ENCODE peak calls at places on chromosomes 16 and 17, in five cellular contexts. One of them, this sample, is unnamed.

GRCh38 chr17:31433811-31434210 is 42.3 kb downstream of the RAB11FIP4 start:
- DNase-seq in activated CD8-positive, alpha-beta memory T cell treated with anti-CD3 and anti-CD28 coated beads for 24 hours: no peak
- DNase-seq in thoracic aorta: no peak
- DNase-seq in activated CD4-positive, alpha-beta T cell treated with anti-CD3 and anti-CD28 coated beads, Interleukin-2, amount 10 ng/mL, durations not matched to agents 7 days and 5 days: no peak
- DNase-seq in NCI-H2081: no peak
- DNase-seq in this sample: no peak

GRCh38 chr16:31298958-31299357 is 39.2 kb downstream of the ITGAM start:
- DNase-seq in activated CD8-positive, alpha-beta memory T cell treated with anti-CD3 and anti-CD28 coated beads for 24 hours: no peak
- DNase-seq in thoracic aorta: no peak
- DNase-seq in activated CD4-positive, alpha-beta T cell treated with anti-CD3 and anti-CD28 coated beads, Interleukin-2, amount 10 ng/mL, durations not matched to agents 7 days and 5 days: no peak
- DNase-seq in NCI-H2081: no peak
- DNase-seq in this sample: no peak

GRCh38 chr17:64507418-64507766 is 615 bp downstream of the CEP95 start:
- DNase-seq in activated CD8-positive, alpha-beta memory T cell treated with anti-CD3 and anti-CD28 coated beads for 24 hours: peak; percentile 61
- DNase-seq in thoracic aorta: no peak
- DNase-seq in activated CD4-positive, alpha-beta T cell treated with anti-CD3 and anti-CD28 coated beads, Interleukin-2, amount 10 ng/mL, durations not matched to agents 7 days and 5 days: peak; percentile 64
- DNase-seq in NCI-H2081: peak; percentile 87
- DNase-seq in this sample: peak; percentile 65

GRCh38 chr16:53950677-53951076 is 246.7 kb downstream of the FTO start:
- DNase-seq in activated CD8-positive, alpha-beta memory T cell treated with anti-CD3 and anti-CD28 coated beads for 24 hours: no peak
- DNase-seq in thoracic aorta: no peak
- DNase-seq in activated CD4-positive, alpha-beta T cell treated with anti-CD3 and anti-CD28 coated beads, Interleukin-2, amount 10 ng/mL, durations not matched to agents 7 days and 5 days: no peak
- DNase-seq in NCI-H2081: peak; percentile 47
- DNase-seq in this sample: no peak

GRCh38 chr17:8125196-8125946 is 1.5 kb upstream of the HES7 start:
- DNase-seq in activated CD8-positive, alpha-beta memory T cell treated with anti-CD3 and anti-CD28 coated beads for 24 hours: peak; percentile 100
- DNase-seq in thoracic aorta: peak; percentile 50
- DNase-seq in activated CD4-positive, alpha-beta T cell treated with anti-CD3 and anti-CD28 coated beads, Interleukin-2, amount 10 ng/mL, durations not matched to agents 7 days and 5 days: peak; percentile 81
- DNase-seq in NCI-H2081: peak; percentile 56
- DNase-seq in this sample: peak; percentile 39

GRCh38 chr17:81941484-81942166 is 4.5 kb upstream of the PYCR1 start:
- DNase-seq in activated CD8-positive, alpha-beta memory T cell treated with anti-CD3 and anti-CD28 coated beads for 24 hours: peak; percentile 52
- DNase-seq in thoracic aorta: no peak
- DNase-seq in activated CD4-positive, alpha-beta T cell treated with anti-CD3 and anti-CD28 coated beads, Interleukin-2, amount 10 ng/mL, durations not matched to agents 7 days and 5 days: no peak
- DNase-seq in NCI-H2081: no peak
- DNase-seq in this sample: no peak

GRCh38 chr17:82548681-82549303 is 29.3 kb downstream of the FOXK2 start:
- DNase-seq in activated CD8-positive, alpha-beta memory T cell treated with anti-CD3 and anti-CD28 coated beads for 24 hours: no peak
- DNase-seq in thoracic aorta: no peak
- DNase-seq in activated CD4-positive, alpha-beta T cell treated with anti-CD3 and anti-CD28 coated beads, Interleukin-2, amount 10 ng/mL, durations not matched to agents 7 days and 5 days: no peak
- DNase-seq in NCI-H2081: no peak
- DNase-seq in this sample: no peak

GRCh38 chr17:77771145-77771544 is 187.4 kb upstream of the TNRC6C start:
- DNase-seq in activated CD8-positive, alpha-beta memory T cell treated with anti-CD3 and anti-CD28 coated beads for 24 hours: no peak
- DNase-seq in thoracic aorta: no peak
- DNase-seq in activated CD4-positive, alpha-beta T cell treated with anti-CD3 and anti-CD28 coated beads, Interleukin-2, amount 10 ng/mL, durations not matched to agents 7 days and 5 days: no peak
- DNase-seq in NCI-H2081: no peak
- DNase-seq in this sample: no peak

GRCh38 chr17:78351449-78352006 is 8.3 kb downstream of the SOCS3 start:
- DNase-seq in activated CD8-positive, alpha-beta memory T cell treated with anti-CD3 and anti-CD28 coated beads for 24 hours: no peak
- DNase-seq in thoracic aorta: peak; percentile 67
- DNase-seq in activated CD4-positive, alpha-beta T cell treated with anti-CD3 and anti-CD28 coated beads, Interleukin-2, amount 10 ng/mL, durations not matched to agents 7 days and 5 days: no peak
- DNase-seq in NCI-H2081: peak; percentile 19
- DNase-seq in this sample: no peak

GRCh38 chr17:57989011-57989345 is 924 bp upstream of the VEZF1 start:
- DNase-seq in activated CD8-positive, alpha-beta memory T cell treated with anti-CD3 and anti-CD28 coated beads for 24 hours: no peak
- DNase-seq in thoracic aorta: no peak
- DNase-seq in activated CD4-positive, alpha-beta T cell treated with anti-CD3 and anti-CD28 coated beads, Interleukin-2, amount 10 ng/mL, durations not matched to agents 7 days and 5 days: no peak
- DNase-seq in NCI-H2081: no peak
- DNase-seq in this sample: no peak

GRCh38 chr17:76240461-76241204 is at the start of gene RNF157:
- DNase-seq in activated CD8-positive, alpha-beta memory T cell treated with anti-CD3 and anti-CD28 coated beads for 24 hours: peak; percentile 83
- DNase-seq in thoracic aorta: no peak
- DNase-seq in activated CD4-positive, alpha-beta T cell treated with anti-CD3 and anti-CD28 coated beads, Interleukin-2, amount 10 ng/mL, durations not matched to agents 7 days and 5 days: peak; percentile 68
- DNase-seq in NCI-H2081: peak; percentile 70
- DNase-seq in this sample: no peak

GRCh38 chr17:65292430-65292829 is 155.3 kb downstream of the RGS9 start:
- DNase-seq in activated CD8-positive, alpha-beta memory T cell treated with anti-CD3 and anti-CD28 coated beads for 24 hours: no peak
- DNase-seq in thoracic aorta: no peak
- DNase-seq in activated CD4-positive, alpha-beta T cell treated with anti-CD3 and anti-CD28 coated beads, Interleukin-2, amount 10 ng/mL, durations not matched to agents 7 days and 5 days: no peak
- DNase-seq in NCI-H2081: no peak
- DNase-seq in this sample: no peak

GRCh38 chr16:76265434-76266045 is 11.7 kb upstream of the CNTNAP4 start:
- DNase-seq in activated CD8-positive, alpha-beta memory T cell treated with anti-CD3 and anti-CD28 coated beads for 24 hours: no peak
- DNase-seq in thoracic aorta: no peak
- DNase-seq in activated CD4-positive, alpha-beta T cell treated with anti-CD3 and anti-CD28 coated beads, Interleukin-2, amount 10 ng/mL, durations not matched to agents 7 days and 5 days: peak; percentile 13
- DNase-seq in NCI-H2081: peak; percentile 15
- DNase-seq in this sample: no peak

GRCh38 chr17:3904486-3904885 is 11.6 kb upstream of the CAMKK1 start:
- DNase-seq in activated CD8-positive, alpha-beta memory T cell treated with anti-CD3 and anti-CD28 coated beads for 24 hours: no peak
- DNase-seq in thoracic aorta: no peak
- DNase-seq in activated CD4-positive, alpha-beta T cell treated with anti-CD3 and anti-CD28 coated beads, Interleukin-2, amount 10 ng/mL, durations not matched to agents 7 days and 5 days: no peak
- DNase-seq in NCI-H2081: no peak
- DNase-seq in this sample: no peak

GRCh38 chr17:14355556-14355955 is 54.7 kb downstream of the HS3ST3B1 start:
- DNase-seq in activated CD8-positive, alpha-beta memory T cell treated with anti-CD3 and anti-CD28 coated beads for 24 hours: no peak
- DNase-seq in thoracic aorta: no peak
- DNase-seq in activated CD4-positive, alpha-beta T cell treated with anti-CD3 and anti-CD28 coated beads, Interleukin-2, amount 10 ng/mL, durations not matched to agents 7 days and 5 days: no peak
- DNase-seq in NCI-H2081: no peak
- DNase-seq in this sample: no peak

GRCh38 chr16:11329080-11329491 is 16.2 kb upstream of the RMI2 start:
- DNase-seq in activated CD8-positive, alpha-beta memory T cell treated with anti-CD3 and anti-CD28 coated beads for 24 hours: no peak
- DNase-seq in thoracic aorta: no peak
- DNase-seq in activated CD4-positive, alpha-beta T cell treated with anti-CD3 and anti-CD28 coated beads, Interleukin-2, amount 10 ng/mL, durations not matched to agents 7 days and 5 days: no peak
- DNase-seq in NCI-H2081: no peak
- DNase-seq in this sample: no peak

This sample was measured in SW 1271.